ENCODE peak calls at places on chromosomes 1 and 21, in four cellular contexts. K is ovary, V is PC-9, M is aorta. R is an unnamed sample.

GRCh38 chr1:50873458-50874187 is 86.4 kb downstream of the FAF1 start:
- DNase-seq in K (no peak), V (peak; percentile 49), M (peak; percentile 77), R (peak; percentile 77)

GRCh38 chr1:89563957-89564604 is 39.5 kb downstream of the LRRC8B start:
- DNase-seq in K (no peak), V (no peak), M (no peak), R (no peak)

GRCh38 chr1:89047734-89048133 is 17.3 kb downstream of the GBP1 start:
- DNase-seq in K (no peak), V (no peak), M (no peak), R (no peak)

GRCh38 chr1:67536957-67537646 is 106.9 kb upstream of the SERBP1 start:
- DNase-seq in K (no peak), V (no peak), M (no peak), R (no peak)

GRCh38 chr1:19307804-19308508 is 4.0 kb downstream of the AKR7A2 start:
- DNase-seq in K (no peak), V (no peak), M (no peak), R (no peak)

GRCh38 chr1:81950845-81951244 is 150.1 kb downstream of the ADGRL2 start:
- DNase-seq in K (no peak), V (no peak), M (no peak), R (no peak)

GRCh38 chr1:36160949-36161485 is 5.1 kb downstream of the MAP7D1 start:
- DNase-seq in K (peak; percentile 69), V (no peak), M (peak; percentile 86), R (peak; percentile 97)

GRCh38 chr21:45330075-45330781 is 42.5 kb upstream of the POFUT2 start:
- DNase-seq in K (no peak), V (peak; percentile 82), M (peak; percentile 59), R (peak; percentile 97)

GRCh38 chr21:31922881-31923280 is 50.1 kb downstream of the HUNK start:
- DNase-seq in K (no peak), V (no peak), M (no peak), R (no peak)

GRCh38 chr1:205456868-205457724 is 1.3 kb upstream of the BLACAT1 start:
- DNase-seq in K (no peak), V (no peak), M (no peak), R (peak; percentile 89)

GRCh38 chr1:166086113-166086908 is 80.5 kb downstream of the FAM78B start:
- DNase-seq in K (no peak), V (no peak), M (no peak), R (no peak)

GRCh38 chr1:230863449-230863848 is 4.9 kb downstream of the C1orf198 start:
- DNase-seq in K (no peak), V (peak; percentile 78), M (no peak), R (no peak)

GRCh38 chr1:75202751-75203150 is 68.6 kb downstream of the LHX8 start:
- DNase-seq in K (no peak), V (no peak), M (no peak), R (no peak)

GRCh38 chr1:903305-903704 is 20.4 kb upstream of the SAMD11 start:
- DNase-seq in K (no peak), V (no peak), M (peak; percentile 42), R (no peak)

GRCh38 chr1:95752515-95753381 is 518.7 kb downstream of the RWDD3 start:
- DNase-seq in K (no peak), V (no peak), M (no peak), R (peak; percentile 48)

GRCh38 chr1:204323887-204324286 is 35.8 kb downstream of the PLEKHA6 start:
- DNase-seq in K (no peak), V (peak; percentile 61), M (no peak), R (peak; percentile 85)

GRCh38 chr1:233613252-233614172 is at the start of gene KCNK1:
- DNase-seq in K (peak; percentile 84), V (peak; percentile 85), M (peak; percentile 70), R (peak; percentile 93)

GRCh38 chr21:42677339-42678117 is 24.1 kb downstream of the PDE9A start:
- DNase-seq in K (no peak), V (no peak), M (peak; percentile 27), R (no peak)

GRCh38 chr1:89701746-89702241 is 68.9 kb downstream of the LRRC8C start:
- DNase-seq in K (no peak), V (no peak), M (no peak), R (no peak)

GRCh38 chr1:32240140-32240951 is 6.7 kb upstream of the FAM167B start:
- DNase-seq in K (peak; percentile 82), V (peak; percentile 55), M (peak; percentile 86), R (peak; percentile 84)

GRCh38 chr1:209850342-209850979 is 22.7 kb downstream of the UTP25 start:
- DNase-seq in K (no peak), V (no peak), M (no peak), R (peak; percentile 95)

GRCh38 chr1:166489356-166489669 is 322.5 kb upstream of the FAM78B start:
- DNase-seq in K (no peak), V (no peak), M (no peak), R (no peak)

GRCh38 chr1:50047916-50048694 is 24.4 kb upstream of the AGBL4 start:
- DNase-seq in K (no peak), V (no peak), M (peak; percentile 47), R (no peak)

GRCh38 chr1:199404976-199405375 is 622.5 kb upstream of the NR5A2 start:
- DNase-seq in K (no peak), V (no peak), M (no peak), R (no peak)

GRCh38 chr1:35441926-35442579 is 115.2 kb downstream of the KIAA0319L start:
- DNase-seq in K (no peak), V (no peak), M (no peak), R (no peak)

GRCh38 chr1:220878223-220879081 is 791 bp upstream of the HLX start:
- DNase-seq in K (no peak), V (no peak), M (peak; percentile 79), R (peak; percentile 87)

GRCh38 chr1:172283766-172284165 is 136.7 kb upstream of the C1orf105 start:
- DNase-seq in K (no peak), V (no peak), M (no peak), R (no peak)

GRCh38 chr1:19372136-19372514 is 60.0 kb downstream of the SLC66A1 start:
- DNase-seq in K (no peak), V (no peak), M (no peak), R (no peak)

GRCh38 chr1:195501118-195501517 is 1107.1 kb downstream of the KCNT2 start:
- DNase-seq in K (no peak), V (no peak), M (no peak), R (no peak)
- H3K9me3 ChIP-seq in K (no peaks in the 10 kb centered on the region), V (no peaks in the 10 kb centered on the region), M (no peaks in the 10 kb centered on the region), R (no peaks in the 10 kb centered on the region)

DNA sequence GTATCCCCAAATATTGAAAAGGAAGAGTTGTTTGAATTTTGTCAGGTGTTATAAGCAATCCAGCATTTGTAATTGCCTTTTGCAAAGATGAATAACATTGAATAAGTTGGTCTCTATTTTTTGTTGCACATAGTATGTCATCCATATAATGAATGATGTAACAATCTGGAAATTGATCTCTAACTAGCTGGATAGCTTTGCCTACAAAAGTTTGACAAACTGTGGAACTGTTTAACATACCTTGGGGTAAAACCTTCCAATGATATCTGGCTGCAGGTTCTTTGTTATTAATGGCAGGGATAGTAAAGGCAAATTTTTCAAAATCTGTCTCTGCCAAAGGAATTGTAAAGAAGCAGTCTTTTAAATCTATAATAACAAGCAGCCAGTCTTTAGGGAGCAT is 7.6 kb downstream of the DAP3 start:
- DNase-seq in K (no peak), V (no peak), M (no peak), R (no peak)
- H3K9me3 ChIP-seq in K (no peaks in the 10 kb centered on the region), V (peaks cover 8% of the 10 kb centered on the region), M (no peaks in the 10 kb centered on the region), R (no peaks in the 10 kb centered on the region)

DNA sequence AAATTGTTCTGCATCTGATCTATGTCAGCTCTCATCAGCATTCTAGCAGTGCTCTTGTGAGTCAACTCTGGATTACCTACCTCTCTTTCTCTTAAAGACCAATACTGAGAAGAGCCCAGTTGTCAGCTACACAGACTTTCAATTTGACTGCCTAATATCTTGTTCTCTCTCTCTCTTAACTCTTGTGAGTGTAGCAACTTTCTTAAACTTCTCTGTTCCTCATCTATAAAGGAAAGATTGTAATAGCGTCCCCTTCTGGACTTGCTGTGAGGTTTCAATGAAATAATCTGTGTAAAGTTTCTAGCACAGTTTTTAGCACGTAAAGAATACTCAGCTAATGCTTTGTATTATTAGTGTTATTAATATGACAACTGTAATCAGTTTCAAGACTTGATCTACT is 499.3 kb upstream of the ADAMTS5 start:
- DNase-seq in K (no peak), V (no peak), M (no peak), R (no peak)
- H3K9me3 ChIP-seq in K (no peaks in the 10 kb centered on the region), V (no peaks in the 10 kb centered on the region), M (no peaks in the 10 kb centered on the region), R (no peaks in the 10 kb centered on the region)

DNA sequence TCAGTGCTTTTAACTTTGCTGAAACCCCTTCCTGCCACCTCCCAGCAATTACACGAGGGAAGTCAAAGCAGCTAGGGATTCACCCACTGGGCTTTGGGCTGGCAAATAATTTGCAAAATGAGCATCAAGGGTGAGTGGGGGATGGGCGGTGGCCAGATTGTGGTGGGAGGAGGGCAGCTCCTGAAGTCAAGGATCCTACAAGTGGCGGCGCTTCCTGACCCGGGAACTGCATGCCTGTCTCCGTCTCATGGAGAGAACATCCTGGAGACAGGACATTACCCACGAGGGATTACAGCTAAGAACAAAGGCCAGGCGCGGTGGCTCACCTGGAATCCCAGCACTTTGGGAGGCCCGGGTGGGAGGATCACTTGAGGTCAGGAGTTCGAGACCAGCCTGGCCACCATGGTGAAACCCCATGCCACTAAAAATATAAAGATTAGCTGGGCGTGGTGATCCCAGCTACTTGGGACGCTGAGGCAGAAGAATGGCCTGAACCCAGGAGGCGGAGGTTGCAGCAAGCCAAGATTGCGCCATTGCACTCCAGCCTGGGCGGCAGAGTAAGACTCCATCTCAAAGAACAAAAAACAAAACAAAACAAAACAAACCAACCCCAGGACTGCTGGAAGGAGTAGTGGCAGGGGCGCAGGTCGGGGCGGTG is 12.9 kb downstream of the TTC34 start:
- DNase-seq in K (no peak), V (no peak), M (no peak), R (peak; percentile 72)
- H3K9me3 ChIP-seq in K (peaks cover 13% of the 10 kb centered on the region), V (no peaks in the 10 kb centered on the region), M (peaks cover 9% of the 10 kb centered on the region), R (no peaks in the 10 kb centered on the region)

DNA sequence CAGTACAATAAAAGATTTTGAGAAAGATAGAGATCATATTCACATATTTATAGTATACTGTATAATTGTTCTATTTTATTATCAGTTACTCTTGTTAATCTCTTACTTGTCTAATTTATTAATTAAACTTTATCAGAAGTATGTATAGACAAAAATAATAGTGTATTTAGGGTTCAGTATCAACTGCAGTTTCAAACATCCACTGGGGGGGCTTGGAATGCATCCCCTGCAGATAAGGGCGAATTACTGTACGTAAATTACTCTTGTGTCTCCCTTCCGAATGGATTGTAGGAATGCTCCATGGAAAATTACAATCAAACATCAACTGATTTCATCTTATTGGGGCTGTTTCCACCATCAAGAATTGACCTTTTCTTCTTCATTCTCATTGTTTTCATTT is at the start of gene OR2L8:
- DNase-seq in K (no peak), V (no peak), M (no peak), R (no peak)
- H3K9me3 ChIP-seq in K (no peaks in the 10 kb centered on the region), V (no peaks in the 10 kb centered on the region), M (no peaks in the 10 kb centered on the region), R (peaks cover 3% of the 10 kb centered on the region)

GRCh38 chr1:64933296-64934070 is 32.9 kb downstream of the JAK1 start:
- DNase-seq in K (peak; percentile 33), V (no peak), M (peak; percentile 59), R (no peak)
- H3K9me3 ChIP-seq in K (no peaks in the 10 kb centered on the region), V (no peaks in the 10 kb centered on the region), M (no peaks in the 10 kb centered on the region), R (no peaks in the 10 kb centered on the region)

GRCh38 chr1:235187316-235187715 is 26.3 kb upstream of the RBM34 start:
- DNase-seq in K (no peak), V (no peak), M (no peak), R (peak; percentile 11)
- H3K9me3 ChIP-seq in K (no peaks in the 10 kb centered on the region), V (no peaks in the 10 kb centered on the region), M (no peaks in the 10 kb centered on the region), R (no peaks in the 10 kb centered on the region)

GRCh38 chr21:27206368-27206982 is 239.6 kb upstream of the ADAMTS5 start:
- DNase-seq in K (no peak), V (no peak), M (no peak), R (no peak)
- H3K9me3 ChIP-seq in K (no peaks in the 10 kb centered on the region), V (no peaks in the 10 kb centered on the region), M (peaks cover 2% of the 10 kb centered on the region), R (no peaks in the 10 kb centered on the region)

R was measured in osteoblast.